ENCODE peak calls at places on chromosomes 13 and 19, in ten cellular contexts. N is EH; B is T-cell; T is retina; C is endothelial cell; R is activated CD8-positive, alpha-beta memory T cell treated with anti-CD3 and anti-CD28 coated beads for 4 hours; J is GM20000; E is midbrain; Y is nephron progenitor cell; F is HS-5. I is an unnamed sample.

GRCh38 chr13:39942901-39943273 is 287.4 kb downstream of the COG6 start:
- DNase-seq in N (peak), B (peak), T (peak), C (peak), R (peak), J (peak), E (peak), Y (peak), F (peak), I (peak)

GRCh38 chr19:28021316-28022185 is 1191.4 kb downstream of the UQCRFS1 start:
- DNase-seq in N (no peak), B (no peak), T (no peak), C (no peak), R (no peak), J (no peak), E (no peak), Y (no peak), F (no peak), I (no peak)

GRCh38 chr13:107266657-107267056 is 698.7 kb upstream of the ARGLU1 start:
- DNase-seq in N (no peak), B (no peak), T (no peak), C (no peak), R (no peak), J (no peak), E (no peak), Y (no peak), F (no peak), I (no peak)

GRCh38 chr13:34026308-34026707 is 208.4 kb downstream of the RFC3 start:
- DNase-seq in N (no peak), B (no peak), T (no peak), C (no peak), R (no peak), J (no peak), E (no peak), Y (no peak), F (no peak), I (no peak)

GRCh38 chr19:7815325-7815724 is 14.7 kb upstream of the EVI5L start:
- DNase-seq in N (no peak), B (peak), T (no peak), C (no peak), R (no peak), J (no peak), E (no peak), Y (no peak), F (no peak), I (no peak)

GRCh38 chr19:23377276-23377675 is 18.0 kb downstream of the ZNF91 start:
- DNase-seq in N (no peak), B (no peak), T (no peak), C (no peak), R (no peak), J (no peak), E (no peak), Y (no peak), F (no peak), I (no peak)

GRCh38 chr19:38713865-38714264 is 30.4 kb downstream of the CAPN12 start:
- DNase-seq in N (no peak), B (no peak), T (no peak), C (no peak), R (no peak), J (no peak), E (no peak), Y (no peak), F (no peak), I (no peak)

GRCh38 chr19:51179297-51179696 is 37.2 kb downstream of the SIGLEC7 start:
- DNase-seq in N (no peak), B (no peak), T (no peak), C (peak), R (no peak), J (no peak), E (no peak), Y (no peak), F (no peak), I (no peak)

GRCh38 chr13:30895773-30896172 is 10.3 kb upstream of the MEDAG start:
- DNase-seq in N (peak), B (no peak), T (no peak), C (no peak), R (no peak), J (no peak), E (no peak), Y (no peak), F (no peak), I (no peak)

GRCh38 chr13:27997904-27998522 is 9.5 kb upstream of the URAD start:
- DNase-seq in N (peak), B (no peak), T (peak), C (peak), R (no peak), J (peak), E (no peak), Y (peak), F (no peak), I (peak)

GRCh38 chr13:75372517-75372916 is 109.5 kb downstream of the TBC1D4 start:
- DNase-seq in N (peak), B (no peak), T (peak), C (peak), R (no peak), J (peak), E (peak), Y (no peak), F (no peak), I (no peak)

GRCh38 chr19:28710278-28710677 is 502.7 kb downstream of the UQCRFS1 start:
- DNase-seq in N (peak), B (no peak), T (no peak), C (no peak), R (no peak), J (peak), E (peak), Y (peak), F (peak), I (no peak)

GRCh38 chr13:78722700-78723099 is 63.7 kb upstream of the OBI1 start:
- DNase-seq in N (no peak), B (no peak), T (no peak), C (no peak), R (no peak), J (no peak), E (no peak), Y (no peak), F (no peak), I (no peak)

GRCh38 chr13:98050041-98050466 is 92.8 kb upstream of the FARP1 start:
- DNase-seq in N (peak), B (no peak), T (no peak), C (peak), R (no peak), J (no peak), E (no peak), Y (no peak), F (no peak), I (no peak)

GRCh38 chr19:44757735-44758505 is 9.4 kb downstream of the BCL3 start:
- DNase-seq in N (peak), B (no peak), T (peak), C (peak), R (no peak), J (no peak), E (no peak), Y (peak), F (no peak), I (peak)

GRCh38 chr19:1122972-1123363 is 19.2 kb downstream of the GPX4 start:
- DNase-seq in N (peak), B (no peak), T (no peak), C (peak), R (no peak), J (peak), E (no peak), Y (peak), F (no peak), I (peak)

GRCh38 chr19:54206831-54207177 is 6.1 kb downstream of the RPS9 start:
- DNase-seq in N (no peak), B (no peak), T (no peak), C (no peak), R (no peak), J (no peak), E (no peak), Y (no peak), F (no peak), I (no peak)

GRCh38 chr19:4803736-4804695 is 12.5 kb downstream of the FEM1A start:
- DNase-seq in N (peak), B (peak), T (peak), C (peak), R (peak), J (peak), E (peak), Y (peak), F (no peak), I (peak)

GRCh38 chr19:38005224-38005614 is 98.2 kb downstream of the SIPA1L3 start:
- DNase-seq in N (no peak), B (no peak), T (no peak), C (no peak), R (no peak), J (no peak), E (no peak), Y (no peak), F (no peak), I (no peak)

GRCh38 chr13:73268306-73268705 is 209.5 kb downstream of the KLF5 start:
- DNase-seq in N (peak), B (no peak), T (no peak), C (no peak), R (no peak), J (no peak), E (no peak), Y (no peak), F (peak), I (no peak)

GRCh38 chr19:18110833-18111232 is 13.3 kb downstream of the MAST3 start:
- DNase-seq in N (no peak), B (no peak), T (no peak), C (no peak), R (no peak), J (no peak), E (no peak), Y (no peak), F (no peak), I (peak)

GRCh38 chr19:11225815-11226214 is 13.6 kb upstream of the ANGPTL8 start:
- DNase-seq in N (no peak), B (no peak), T (no peak), C (no peak), R (no peak), J (no peak), E (no peak), Y (no peak), F (no peak), I (no peak)

GRCh38 chr13:44267966-44268365 is 105.7 kb upstream of the SERP2 start:
- DNase-seq in N (peak), B (no peak), T (no peak), C (no peak), R (no peak), J (no peak), E (no peak), Y (no peak), F (no peak), I (no peak)

GRCh38 chr19:4052993-4053422 is 13.7 kb downstream of the ZBTB7A start:
- DNase-seq in N (peak), B (no peak), T (no peak), C (no peak), R (no peak), J (no peak), E (no peak), Y (no peak), F (no peak), I (no peak)

GRCh38 chr13:50161052-50161451 is 145.8 kb downstream of the KCNRG start:
- DNase-seq in N (peak), B (no peak), T (no peak), C (no peak), R (no peak), J (no peak), E (no peak), Y (no peak), F (no peak), I (no peak)

GRCh38 chr13:41268764-41269163 is 5.4 kb upstream of the MTRF1 start:
- DNase-seq in N (peak), B (no peak), T (no peak), C (peak), R (no peak), J (no peak), E (no peak), Y (peak), F (no peak), I (no peak)

GRCh38 chr13:45468676-45469075 is 3.9 kb downstream of the COG3 start:
- DNase-seq in N (no peak), B (no peak), T (no peak), C (no peak), R (no peak), J (no peak), E (no peak), Y (no peak), F (no peak), I (no peak)

GRCh38 chr19:49425922-49426592 is 869 bp downstream of the GFY start:
- DNase-seq in N (no peak), B (no peak), T (no peak), C (no peak), R (no peak), J (no peak), E (no peak), Y (peak), F (no peak), I (peak)

GRCh38 chr13:29704648-29705047 is 109.2 kb upstream of the SLC7A1 start:
- DNase-seq in N (peak), B (no peak), T (peak), C (no peak), R (no peak), J (no peak), E (no peak), Y (no peak), F (no peak), I (no peak)

GRCh38 chr13:39773833-39774232 is 118.4 kb downstream of the COG6 start:
- DNase-seq in N (peak), B (no peak), T (no peak), C (no peak), R (no peak), J (no peak), E (no peak), Y (no peak), F (peak), I (no peak)

GRCh38 chr13:46663644-46664043 is 110.7 kb downstream of the LRCH1 start:
- DNase-seq in N (peak), B (no peak), T (no peak), C (no peak), R (no peak), J (no peak), E (no peak), Y (no peak), F (no peak), I (no peak)

GRCh38 chr13:57631607-57632275 is at the start of gene PCDH17:
- DNase-seq in N (peak), B (no peak), T (peak), C (peak), R (no peak), J (peak), E (no peak), Y (peak), F (no peak), I (peak)

GRCh38 chr13:102825921-102826706 is 19.7 kb upstream of the ERCC5 start:
- DNase-seq in N (peak), B (no peak), T (no peak), C (no peak), R (no peak), J (no peak), E (no peak), Y (no peak), F (peak), I (no peak)

GRCh38 chr13:44837250-44837649 is 152.0 kb downstream of the NUFIP1 start:
- DNase-seq in N (peak), B (no peak), T (no peak), C (no peak), R (no peak), J (no peak), E (no peak), Y (no peak), F (no peak), I (no peak)

GRCh38 chr19:1130801-1131717 is 27.3 kb downstream of the GPX4 start:
- DNase-seq in N (peak), B (peak), T (peak), C (no peak), R (no peak), J (peak), E (no peak), Y (no peak), F (no peak), I (no peak)

GRCh38 chr19:51341066-51341465 is 873 bp downstream of the VSIG10L start:
- DNase-seq in N (no peak), B (no peak), T (no peak), C (no peak), R (no peak), J (no peak), E (no peak), Y (no peak), F (no peak), I (no peak)

GRCh38 chr19:9309974-9310446 is 372 bp upstream of the ZNF699 start:
- DNase-seq in N (peak), B (no peak), T (no peak), C (no peak), R (peak), J (peak), E (no peak), Y (peak), F (no peak), I (peak)

GRCh38 chr13:112668924-112669323 is 20.9 kb upstream of the ATP11A start:
- DNase-seq in N (no peak), B (no peak), T (peak), C (no peak), R (no peak), J (no peak), E (no peak), Y (no peak), F (no peak), I (no peak)

GRCh38 chr13:112616586-112617381 is 28.8 kb upstream of the TUBGCP3 start:
- DNase-seq in N (peak), B (no peak), T (no peak), C (peak), R (no peak), J (peak), E (peak), Y (peak), F (no peak), I (peak)